ENCODE peak calls at places on chromosomes 2 and 18, in four cellular contexts. G, I, O and J are unnamed samples. For H3K9me3 and H3K36me3, the result is how much of the 10 kb centered on the place peaks cover.

GRCh38 chr2:54428401-54428800 is 27.7 kb upstream of the SPTBN1 start:
- DNase-seq in G (peak), I (peak), O (peak), J (no peak)

GRCh38 chr2:239942871-239943311 is 82.3 kb downstream of the NDUFA10 start:
- DNase-seq in G (no peak), I (no peak), O (no peak), J (peak)

GRCh38 chr2:174752403-174753037 is 11.8 kb downstream of the CHRNA1 start:
- DNase-seq in G (no peak), I (no peak), O (no peak), J (no peak)

GRCh38 chr2:73285162-73285739 is 973 bp upstream of the FBXO41 start:
- DNase-seq in G (no peak), I (no peak), O (no peak), J (no peak)

GRCh38 chr18:78939105-78939504 is 40.5 kb upstream of the SALL3 start:
- DNase-seq in G (peak), I (no peak), O (no peak), J (no peak)

GRCh38 chr2:62525549-62525948 is 19.6 kb upstream of the TMEM17 start:
- DNase-seq in G (no peak), I (no peak), O (no peak), J (no peak)

GRCh38 chr2:85248741-85249524 is 78.9 kb downstream of the TGOLN2 start:
- DNase-seq in G (peak), I (peak), O (no peak), J (no peak)

GRCh38 chr2:17635007-17635406 is 94.5 kb downstream of the VSNL1 start:
- DNase-seq in G (no peak), I (no peak), O (no peak), J (no peak)

GRCh38 chr18:31185551-31185950 is 22.9 kb upstream of the DSC1 start:
- DNase-seq in G (peak), I (no peak), O (no peak), J (no peak)

GRCh38 chr18:48023334-48024008 is 93.0 kb upstream of the SMAD2 start:
- DNase-seq in G (peak), I (peak), O (peak), J (peak)

GRCh38 chr18:35189510-35189909 is 51.3 kb upstream of the ZNF397 start:
- DNase-seq in G (no peak), I (no peak), O (no peak), J (no peak)

GRCh38 chr2:47088371-47089082 is 66.6 kb downstream of the STPG4 start:
- DNase-seq in G (peak), I (no peak), O (no peak), J (no peak)

GRCh38 chr2:240531038-240531437 is 26.8 kb downstream of the ANKMY1 start:
- DNase-seq in G (no peak), I (no peak), O (no peak), J (no peak)

GRCh38 chr18:48866028-48866733 is 84.6 kb downstream of the SMAD7 start:
- DNase-seq in G (peak), I (peak), O (peak), J (no peak)

GRCh38 chr2:204060896-204061640 is 124.5 kb downstream of the ICOS start:
- DNase-seq in G (no peak), I (no peak), O (no peak), J (no peak)

GRCh38 chr2:128327180-128327964 is 8.7 kb upstream of the HS6ST1 start:
- DNase-seq in G (no peak), I (no peak), O (no peak), J (no peak)

GRCh38 chr2:218036371-218036770 is 32.7 kb upstream of the RUFY4 start:
- DNase-seq in G (no peak), I (peak), O (no peak), J (no peak)

GRCh38 chr2:169190197-169190775 is 120.9 kb downstream of the DHRS9 start:
- DNase-seq in G (no peak), I (no peak), O (no peak), J (no peak)

GRCh38 chr2:177393381-177393780 is 808 bp downstream of the AGPS start:
- DNase-seq in G (peak), I (peak), O (no peak), J (no peak)

GRCh38 chr2:177394622-177395021 is 2.0 kb downstream of the AGPS start:
- DNase-seq in G (no peak), I (no peak), O (no peak), J (no peak)

GRCh38 chr2:177395594-177395993 is 3.0 kb downstream of the AGPS start:
- DNase-seq in G (no peak), I (no peak), O (no peak), J (no peak)

GRCh38 chr2:177392373-177393246 is at the start of gene AGPS:
- DNase-seq in G (peak), I (peak), O (peak), J (peak)

DNA sequence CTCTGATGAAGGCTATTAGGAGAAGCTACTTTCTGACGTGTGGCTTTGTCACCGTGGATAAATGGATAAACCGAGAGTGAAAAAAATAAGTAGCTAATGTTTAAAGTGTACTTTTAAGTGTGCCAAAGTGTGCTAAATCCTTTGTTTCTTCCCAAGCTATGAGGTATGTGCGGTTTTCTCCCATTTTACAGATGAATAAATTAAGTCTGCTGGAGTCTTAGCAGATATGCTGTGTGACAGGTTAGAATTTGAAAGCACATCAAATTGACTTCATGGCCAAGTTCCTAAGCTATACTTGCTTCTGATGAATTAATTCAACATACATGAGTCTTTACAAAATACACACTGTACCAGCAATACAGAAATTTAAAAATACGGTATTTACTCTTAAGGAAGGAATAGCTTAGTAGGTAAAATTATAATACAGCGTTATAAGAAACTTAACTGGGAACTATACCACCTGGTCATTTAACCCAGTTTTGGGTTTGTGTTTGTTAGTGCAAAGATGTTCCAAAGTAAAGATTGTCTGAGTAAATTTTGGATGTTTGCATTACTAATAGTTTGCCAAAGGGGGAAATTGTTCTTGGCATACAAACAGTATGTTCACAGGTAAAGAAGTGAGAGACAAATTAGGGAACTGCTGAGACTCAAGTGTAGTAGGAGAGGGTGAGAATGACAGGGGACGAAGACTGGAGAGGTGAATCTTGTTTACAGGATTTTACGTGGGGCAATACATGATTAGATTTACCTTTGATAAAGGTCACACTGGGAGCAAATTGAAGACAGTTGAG is 1.4 kb downstream of the AGPS start:
- DNase-seq in G (no peak), I (no peak), O (no peak), J (no peak)
- H3K4me3 ChIP-seq in G (no peak), I (peak), O (no peak), J (peak)

GRCh38 chr2:2896011-2896410 is 481.6 kb downstream of the EIPR1 start:
- DNase-seq in G (no peak), I (no peak), O (no peak), J (no peak)
- H3K9me3 ChIP-seq in G (under half), I (under half), O (under half), J (under half)

DNA sequence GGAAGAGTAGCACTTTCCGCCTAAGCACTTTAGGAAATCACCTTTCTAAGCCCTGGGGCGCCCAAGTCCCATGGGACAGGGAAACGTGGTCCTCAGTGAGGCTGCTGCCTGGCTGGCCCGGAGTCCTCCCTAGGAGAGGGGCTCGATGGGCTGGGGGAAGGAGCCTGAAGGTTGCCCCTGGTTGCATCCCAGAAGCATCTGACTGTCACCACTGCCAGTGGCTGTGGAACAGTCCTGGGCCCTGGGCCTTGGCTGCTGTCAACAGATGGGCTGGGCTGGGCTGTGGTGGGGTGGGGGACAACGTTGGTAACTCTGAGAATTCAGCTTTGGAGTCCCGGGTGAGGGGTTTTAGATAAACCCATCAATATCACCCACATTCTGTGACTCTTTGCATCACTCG is 22.5 kb downstream of the ASB1 start:
- DNase-seq in G (no peak), I (no peak), O (no peak), J (no peak)
- H3K36me3 ChIP-seq in G (under half), I (half or more), O (under half), J (under half)

GRCh38 chr2:229582151-229582550 is 132.2 kb downstream of the DNER start:
- DNase-seq in G (no peak), I (no peak), O (no peak), J (no peak)

GRCh38 chr2:229591611-229592010 is 122.7 kb downstream of the DNER start:
- DNase-seq in G (no peak), I (no peak), O (no peak), J (no peak)

GRCh38 chr2:229586012-229586411 is 128.3 kb downstream of the DNER start:
- DNase-seq in G (peak), I (no peak), O (no peak), J (no peak)

DNA sequence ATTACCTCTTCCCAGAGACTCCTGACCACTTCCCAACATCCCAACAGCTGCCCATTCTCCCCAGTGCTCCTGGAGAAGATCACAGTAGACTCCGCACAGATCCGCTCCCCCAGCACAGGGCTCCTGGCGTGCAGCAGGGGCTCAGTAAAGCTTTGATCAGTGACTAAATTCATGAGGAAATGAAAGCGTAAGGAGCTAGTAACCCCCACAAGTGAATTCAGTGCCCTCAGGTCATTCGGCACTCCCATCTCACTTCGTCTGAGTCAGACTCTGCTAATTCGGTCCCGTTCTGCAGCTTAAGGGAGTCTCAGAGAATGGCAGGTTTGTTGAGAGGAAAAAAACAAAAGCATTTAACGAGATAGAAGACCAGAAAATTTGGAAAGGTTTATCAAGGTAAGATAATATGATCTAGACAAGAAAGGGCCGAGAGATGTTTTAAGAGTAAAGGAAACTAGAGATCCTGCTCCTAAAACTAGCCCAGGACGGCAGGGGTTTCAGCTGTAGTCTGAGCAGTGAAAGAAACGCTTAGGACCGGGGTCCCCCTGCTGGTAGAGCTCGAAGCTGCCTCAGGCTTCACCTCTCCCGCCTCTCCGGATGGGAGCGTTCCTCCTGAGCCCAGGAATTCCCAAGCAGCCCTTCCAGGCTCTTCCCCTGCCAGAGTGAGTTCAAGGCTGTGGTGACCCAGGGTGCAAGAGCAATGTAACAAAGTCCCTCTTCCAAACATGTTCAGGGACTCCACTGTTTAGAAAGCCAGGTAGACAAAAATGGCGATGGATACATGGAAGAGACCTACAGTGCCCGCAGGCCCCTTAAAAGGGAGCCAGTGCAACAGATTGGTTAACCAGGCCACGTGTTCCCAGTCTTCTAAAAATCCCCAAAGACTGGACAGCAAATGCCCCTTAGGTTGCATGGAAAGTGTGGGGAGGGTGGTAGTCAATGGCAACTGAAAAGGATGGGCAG is 127.3 kb downstream of the DNER start:
- DNase-seq in G (peak), I (peak), O (peak), J (peak)
- H3K4me3 ChIP-seq in G (peak), I (peak), O (peak), J (peak)

GRCh38 chr2:13480057-13480456 is 763.3 kb downstream of the TRIB2 start:
- DNase-seq in G (no peak), I (no peak), O (no peak), J (no peak)

DNA sequence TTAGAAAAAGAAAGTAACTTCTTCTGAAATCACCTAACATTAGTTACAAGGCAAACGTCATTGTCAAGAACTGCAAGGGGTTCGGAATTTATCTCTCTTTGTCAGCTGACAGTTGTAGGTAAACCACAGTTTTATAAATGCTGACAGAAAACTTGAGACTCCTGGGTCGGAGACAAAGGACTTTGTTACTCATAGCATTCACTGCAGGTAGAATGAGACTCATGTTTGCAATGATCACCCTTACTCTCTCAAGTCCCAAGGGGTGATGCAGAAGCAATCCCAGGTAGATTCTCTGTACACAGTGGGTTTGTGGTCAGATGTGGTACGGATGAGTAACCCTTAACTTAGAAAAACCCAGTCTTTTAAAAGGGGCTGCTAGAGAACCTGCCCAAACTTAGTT is 757.8 kb downstream of the TRIB2 start:
- DNase-seq in G (no peak), I (no peak), O (no peak), J (no peak)
- H3K9me3 ChIP-seq in G (under half), I (under half), O (under half), J (under half)

DNA sequence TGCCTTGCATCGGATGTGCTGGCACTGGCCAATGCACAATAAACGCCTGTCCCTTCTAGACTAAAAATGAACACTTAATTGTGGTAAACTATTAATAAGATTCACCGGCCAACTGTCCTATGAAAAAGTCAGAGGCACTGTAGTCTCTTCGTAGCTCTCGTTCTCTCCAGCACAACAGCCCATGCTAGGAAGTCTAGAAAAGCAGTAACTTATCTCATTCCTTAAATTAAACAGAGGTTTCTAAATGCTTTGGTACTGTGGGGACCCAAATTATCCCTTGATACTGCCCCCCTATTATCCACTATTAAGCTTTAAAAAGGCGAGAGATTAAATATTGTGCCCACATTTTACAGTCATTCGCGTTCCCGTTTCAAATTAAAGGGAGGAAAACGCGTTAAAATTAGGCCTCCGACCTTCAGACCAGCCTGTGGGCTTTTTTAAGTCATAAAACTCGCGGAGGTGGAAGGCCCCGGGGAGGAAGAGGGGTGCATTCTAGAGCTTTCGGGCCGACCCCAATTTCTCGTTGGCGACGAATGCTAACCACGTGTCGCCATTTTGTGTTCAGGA is 1.5 kb upstream of the PCBP1 start:
- DNase-seq in G (no peak), I (peak), O (no peak), J (no peak)
- H3K36me3 ChIP-seq in G (under half), I (under half), O (under half), J (under half)

GRCh38 chr2:233356546-233357308 is 2.4 kb downstream of the DGKD start:
- DNase-seq in G (no peak), I (no peak), O (no peak), J (no peak)
- H3K4me3 ChIP-seq in G (no peak), I (no peak), O (no peak), J (no peak)